ENCODE peak calls at places on chromosomes 16 and 17, in nine cellular contexts. E, M, R, F, N, C, H, U and Y are unnamed samples.

GRCh38 chr16:67082100-67082499 is 27.6 kb upstream of the PHAF1 start:
- DNase-seq in E (no peak), M (no peak), R (no peak), F (no peak), N (no peak), C (no peak), H (no peak), U (no peak), Y (no peak)

GRCh38 chr16:70746040-70746707 is 54.8 kb downstream of the VAC14 start:
- DNase-seq in E (peak; percentile 36), M (peak; percentile 64), R (peak; percentile 96), F (peak; percentile 79), N (no peak), C (no peak), H (no peak), U (peak; percentile 79), Y (peak; percentile 84)

GRCh38 chr16:57352636-57353047 is 5.9 kb upstream of the CCL22 start:
- DNase-seq in E (no peak), M (no peak), R (no peak), F (no peak), N (no peak), C (no peak), H (no peak), U (no peak), Y (no peak)

GRCh38 chr16:4369006-4369766 is 2.5 kb upstream of the VASN start:
- DNase-seq in E (no peak), M (peak; percentile 19), R (peak; percentile 90), F (no peak), N (no peak), C (no peak), H (no peak), U (no peak), Y (no peak)

GRCh38 chr17:19303367-19303776 is 59.2 kb downstream of the B9D1 start:
- DNase-seq in E (no peak), M (no peak), R (no peak), F (no peak), N (no peak), C (no peak), H (no peak), U (no peak), Y (no peak)

GRCh38 chr17:82520041-82520910 is 744 bp downstream of the FOXK2 start:
- DNase-seq in E (no peak), M (no peak), R (no peak), F (no peak), N (no peak), C (peak; percentile 27), H (no peak), U (no peak), Y (peak; percentile 46)

GRCh38 chr17:66507103-66507923 is 204.9 kb downstream of the PRKCA start:
- DNase-seq in E (peak; percentile 69), M (no peak), R (no peak), F (peak; percentile 33), N (no peak), C (no peak), H (no peak), U (peak; percentile 89), Y (peak; percentile 83)

GRCh38 chr17:48483471-48484131 is 47.2 kb downstream of the HOXB1 start:
- DNase-seq in E (no peak), M (peak; percentile 80), R (no peak), F (peak; percentile 97), N (no peak), C (no peak), H (no peak), U (peak; percentile 98), Y (peak; percentile 99)

GRCh38 chr16:57700801-57701551 is 6.4 kb downstream of the DRC7 start:
- DNase-seq in E (peak; percentile 13), M (no peak), R (peak; percentile 33), F (no peak), N (no peak), C (no peak), H (no peak), U (no peak), Y (no peak)

GRCh38 chr17:48715496-48716399 is 6.6 kb downstream of the PRAC1 start:
- DNase-seq in E (no peak), M (no peak), R (no peak), F (no peak), N (no peak), C (no peak), H (no peak), U (no peak), Y (no peak)

GRCh38 chr16:23351360-23351759 is 49.3 kb downstream of the SCNN1B start:
- DNase-seq in E (no peak), M (no peak), R (no peak), F (no peak), N (no peak), C (no peak), H (no peak), U (no peak), Y (no peak)

GRCh38 chr16:20878682-20879147 is 21.4 kb downstream of the DCUN1D3 start:
- DNase-seq in E (no peak), M (no peak), R (no peak), F (no peak), N (no peak), C (no peak), H (no peak), U (no peak), Y (no peak)

GRCh38 chr16:21250072-21250923 is 16.8 kb downstream of the ANKS4B start:
- DNase-seq in E (no peak), M (no peak), R (no peak), F (no peak), N (no peak), C (no peak), H (no peak), U (no peak), Y (no peak)

GRCh38 chr17:17105976-17106375 is 63.7 kb downstream of the MPRIP start:
- DNase-seq in E (no peak), M (no peak), R (no peak), F (no peak), N (no peak), C (no peak), H (no peak), U (no peak), Y (no peak)

GRCh38 chr17:74280093-74280513 is 6.1 kb downstream of the DNAI2 start:
- DNase-seq in E (no peak), M (no peak), R (no peak), F (no peak), N (peak; percentile 27), C (peak; percentile 64), H (no peak), U (no peak), Y (no peak)

GRCh38 chr16:14634389-14634725 is 1.6 kb downstream of the BFAR start:
- DNase-seq in E (no peak), M (no peak), R (no peak), F (no peak), N (no peak), C (no peak), H (no peak), U (no peak), Y (no peak)

GRCh38 chr17:75878174-75878998 is at the start of gene TRIM47:
- DNase-seq in E (peak; percentile 72), M (peak; percentile 27), R (peak; percentile 88), F (no peak), N (no peak), C (no peak), H (peak; percentile 69), U (peak; percentile 51), Y (peak; percentile 66)

GRCh38 chr16:23367564-23367963 is 65.5 kb downstream of the SCNN1B start:
- DNase-seq in E (no peak), M (no peak), R (no peak), F (no peak), N (no peak), C (no peak), H (no peak), U (no peak), Y (no peak)

GRCh38 chr17:41885733-41886132 is 20.5 kb upstream of the KLHL11 start:
- DNase-seq in E (no peak), M (no peak), R (no peak), F (no peak), N (no peak), C (no peak), H (no peak), U (no peak), Y (no peak)

GRCh38 chr16:29316673-29317237 is 89.8 kb downstream of the NPIPB11 start:
- DNase-seq in E (no peak), M (no peak), R (no peak), F (no peak), N (no peak), C (no peak), H (no peak), U (no peak), Y (no peak)

GRCh38 chr17:6011241-6011640 is 58.9 kb upstream of the WSCD1 start:
- DNase-seq in E (no peak), M (no peak), R (no peak), F (no peak), N (no peak), C (no peak), H (no peak), U (no peak), Y (no peak)

GRCh38 chr17:40961586-40961985 is 5.2 kb downstream of the KRT39 start:
- DNase-seq in E (no peak), M (no peak), R (no peak), F (no peak), N (no peak), C (no peak), H (no peak), U (no peak), Y (no peak)

GRCh38 chr17:34980681-34981537 is 597 bp downstream of the LIG3 start:
- DNase-seq in E (peak; percentile 80), M (peak; percentile 73), R (peak; percentile 82), F (peak; percentile 63), N (peak; percentile 62), C (peak; percentile 54), H (peak; percentile 76), U (peak; percentile 89), Y (peak; percentile 91)

GRCh38 chr16:84810518-84811273 is 9.1 kb upstream of the CRISPLD2 start:
- DNase-seq in E (no peak), M (no peak), R (no peak), F (peak; percentile 90), N (no peak), C (no peak), H (no peak), U (peak; percentile 97), Y (peak; percentile 74)

GRCh38 chr17:836154-836553 is 54.0 kb downstream of the MRM3 start:
- DNase-seq in E (no peak), M (no peak), R (no peak), F (peak; percentile 86), N (no peak), C (no peak), H (no peak), U (peak; percentile 32), Y (no peak)

GRCh38 chr16:1571012-1571671 is 37.7 kb downstream of the TMEM204 start:
- DNase-seq in E (no peak), M (no peak), R (no peak), F (no peak), N (no peak), C (no peak), H (no peak), U (no peak), Y (no peak)

GRCh38 chr16:89026121-89026612 is 49.2 kb upstream of the CBFA2T3 start:
- DNase-seq in E (no peak), M (no peak), R (no peak), F (no peak), N (no peak), C (peak; percentile 25), H (no peak), U (peak; percentile 9), Y (no peak)

GRCh38 chr17:63696381-63696961 is 3.5 kb downstream of the LIMD2 start:
- DNase-seq in E (peak; percentile 61), M (no peak), R (no peak), F (no peak), N (no peak), C (no peak), H (peak; percentile 91), U (no peak), Y (peak; percentile 55)

GRCh38 chr16:87457724-87458423 is 35.0 kb downstream of the ZCCHC14 start:
- DNase-seq in E (peak; percentile 80), M (peak; percentile 39), R (no peak), F (peak; percentile 93), N (no peak), C (no peak), H (no peak), U (peak; percentile 97), Y (peak; percentile 90)

GRCh38 chr17:76734080-76734840 is 2.9 kb downstream of the SRSF2 start:
- DNase-seq in E (peak; percentile 77), M (no peak), R (no peak), F (no peak), N (no peak), C (no peak), H (no peak), U (peak; percentile 65), Y (peak; percentile 59)

GRCh38 chr16:72689851-72690250 is 358.1 kb downstream of the ZFHX3 start:
- DNase-seq in E (no peak), M (no peak), R (no peak), F (no peak), N (no peak), C (no peak), H (no peak), U (no peak), Y (peak; percentile 37)